ENCODE peak calls at places on chromosomes 3 and 15, in seven cellular contexts. Z is posterior vena cava, G is NCI-H1092 treated with DMSO at 0.1 percent for 48 hours, M is mucosa of descending colon, P is germinal center, T is EH, S is heart right ventricle. O is an unnamed sample.

GRCh38 chr3:142947799-142948575 is 15.5 kb downstream of the PAQR9 start:
- DNase-seq in G (no peak), P (no peak), S (no peak), Z (no peak), M (no peak), T (peak), O (no peak)

GRCh38 chr3:122076414-122077292 is 21.5 kb downstream of the CD86 start:
- DNase-seq in M (no peak), G (no peak), T (no peak), P (no peak), Z (no peak), S (no peak), O (no peak)

GRCh38 chr3:112629425-112629824 is 11.5 kb downstream of the CCDC80 start:
- DNase-seq in Z (peak), T (peak), S (peak), M (no peak), G (no peak), P (no peak), O (no peak)

GRCh38 chr3:123361019-123361418 is 87.9 kb downstream of the ADCY5 start:
- DNase-seq in S (no peak), Z (peak), P (no peak), T (no peak), G (no peak), M (no peak), O (no peak)

GRCh38 chr15:56759450-56759845 is 26.1 kb upstream of the ZNF280D start:
- DNase-seq in P (no peak), Z (no peak), M (no peak), S (peak), G (no peak), T (peak), O (no peak)

GRCh38 chr15:90851114-90851513 is 17.3 kb upstream of the FURIN start:
- DNase-seq in S (no peak), P (no peak), T (no peak), Z (no peak), G (no peak), M (no peak), O (no peak)

GRCh38 chr3:75782506-75782905 is 2.8 kb downstream of the ZNF717 start:
- DNase-seq in G (no peak), S (no peak), Z (no peak), T (no peak), M (no peak), P (no peak), O (no peak)

GRCh38 chr15:57640935-57641682 is 49.4 kb downstream of the MYZAP start:
- DNase-seq in Z (no peak), S (no peak), M (no peak), P (peak), G (peak), T (peak), O (no peak)

GRCh38 chr15:50330921-50331320 is 24.1 kb downstream of the GABPB1 start:
- DNase-seq in P (no peak), T (peak), G (no peak), M (no peak), S (no peak), Z (no peak), O (no peak)

GRCh38 chr3:100269410-100270217 is 8.8 kb downstream of the TBC1D23 start:
- DNase-seq in T (peak), P (no peak), G (no peak), M (no peak), S (no peak), Z (no peak), O (no peak)

GRCh38 chr15:57506422-57506821 is 85.3 kb upstream of the MYZAP start:
- DNase-seq in G (no peak), P (no peak), M (no peak), T (no peak), S (no peak), Z (no peak), O (no peak)

GRCh38 chr3:3201584-3201983 is 22.1 kb upstream of the CRBN start:
- DNase-seq in T (no peak), S (no peak), G (no peak), P (no peak), Z (no peak), M (no peak), O (no peak)

GRCh38 chr3:191356586-191357439 is 26.5 kb upstream of the UTS2B start:
- DNase-seq in Z (peak), M (no peak), T (peak), G (no peak), S (peak), P (no peak), O (no peak)

GRCh38 chr15:68303560-68304436 is 26.3 kb downstream of the FEM1B start:
- DNase-seq in G (no peak), S (peak), Z (peak), M (peak), P (no peak), T (peak), O (no peak)

GRCh38 chr3:40070816-40071215 is 238.7 kb upstream of the EIF1B start:
- DNase-seq in M (no peak), S (no peak), P (no peak), T (peak), G (no peak), Z (no peak), O (no peak)

GRCh38 chr3:194730369-194730768 is 44.7 kb downstream of the FAM43A start:
- DNase-seq in S (no peak), Z (no peak), T (no peak), P (no peak), M (peak), G (no peak), O (peak)

GRCh38 chr3:36175113-36175812 is 205.0 kb upstream of the STAC start:
- DNase-seq in M (no peak), T (no peak), G (peak), S (no peak), Z (no peak), P (no peak), O (no peak)

GRCh38 chr3:73056365-73057150 is 4.9 kb upstream of the EBLN2 start:
- DNase-seq in Z (no peak), T (peak), S (no peak), P (peak), M (no peak), G (peak), O (no peak)

GRCh38 chr15:65171428-65171827 is 13.7 kb downstream of the CLPX start:
- DNase-seq in Z (no peak), M (no peak), G (no peak), T (no peak), P (no peak), S (no peak), O (no peak)

O was measured in lower lobe of right lung.